ENCODE peak calls at places on chromosomes 11 and 22, in four cellular contexts. One of them, this sample, is unnamed.

GRCh38 chr11:61543606-61544306 is 35.2 kb downstream of the LRRC10B start:
- DNase-seq in aorta: no peak
- DNase-seq in NCI-H460: no peak
- DNase-seq in Caco-2: no peak
- DNase-seq in this sample: no peak

GRCh38 chr22:23305321-23305910 is 125.1 kb downstream of the BCR start:
- DNase-seq in aorta: peak
- DNase-seq in NCI-H460: no peak
- DNase-seq in Caco-2: no peak
- DNase-seq in this sample: no peak

GRCh38 chr11:27471588-27472397 is 797 bp downstream of the LGR4 start:
- DNase-seq in aorta: peak
- DNase-seq in NCI-H460: no peak
- DNase-seq in Caco-2: no peak
- DNase-seq in this sample: no peak

GRCh38 chr11:133576351-133576750 is 44.0 kb upstream of the OPCML start:
- DNase-seq in aorta: no peak
- DNase-seq in NCI-H460: no peak
- DNase-seq in Caco-2: no peak
- DNase-seq in this sample: no peak

GRCh38 chr11:47236482-47236881 is 12.1 kb downstream of the ACP2 start:
- DNase-seq in aorta: no peak
- DNase-seq in NCI-H460: no peak
- DNase-seq in Caco-2: no peak
- DNase-seq in this sample: no peak

GRCh38 chr11:125164091-125164421 is 495 bp upstream of the PKNOX2 start:
- DNase-seq in aorta: no peak
- DNase-seq in NCI-H460: no peak
- DNase-seq in Caco-2: peak
- DNase-seq in this sample: no peak

GRCh38 chr11:76672431-76673163 is 2.0 kb upstream of the LRRC32 start:
- DNase-seq in aorta: peak
- DNase-seq in NCI-H460: no peak
- DNase-seq in Caco-2: no peak
- DNase-seq in this sample: peak

GRCh38 chr22:31036671-31037550 is 44.2 kb upstream of the SMTN start:
- DNase-seq in aorta: peak
- DNase-seq in NCI-H460: peak
- DNase-seq in Caco-2: no peak
- DNase-seq in this sample: no peak

GRCh38 chr11:33248416-33248957 is 8.7 kb upstream of the HIPK3 start:
- DNase-seq in aorta: no peak
- DNase-seq in NCI-H460: no peak
- DNase-seq in Caco-2: no peak
- DNase-seq in this sample: no peak

GRCh38 chr11:105881027-105881426 is 141.0 kb downstream of the MSANTD4 start:
- DNase-seq in aorta: no peak
- DNase-seq in NCI-H460: no peak
- DNase-seq in Caco-2: no peak
- DNase-seq in this sample: no peak

GRCh38 chr22:39120983-39121382 is 23.9 kb downstream of the APOBEC3H start:
- DNase-seq in aorta: no peak
- DNase-seq in NCI-H460: no peak
- DNase-seq in Caco-2: no peak
- DNase-seq in this sample: no peak

GRCh38 chr11:13962562-13963168 is at the start of gene SPON1:
- DNase-seq in aorta: peak
- DNase-seq in NCI-H460: no peak
- DNase-seq in Caco-2: peak
- DNase-seq in this sample: peak

GRCh38 chr11:34599406-34599901 is 21.4 kb upstream of the EHF start:
- DNase-seq in aorta: no peak
- DNase-seq in NCI-H460: no peak
- DNase-seq in Caco-2: peak
- DNase-seq in this sample: no peak

GRCh38 chr11:9617960-9618359 is 44.5 kb downstream of the WEE1 start:
- DNase-seq in aorta: no peak
- DNase-seq in NCI-H460: no peak
- DNase-seq in Caco-2: no peak
- DNase-seq in this sample: no peak

GRCh38 chr11:43789700-43790443 is 90.8 kb upstream of the ALKBH3 start:
- DNase-seq in aorta: no peak
- DNase-seq in NCI-H460: no peak
- DNase-seq in Caco-2: no peak
- DNase-seq in this sample: no peak

GRCh38 chr22:49646876-49647275 is 180.8 kb downstream of the BRD1 start:
- DNase-seq in aorta: no peak
- DNase-seq in NCI-H460: no peak
- DNase-seq in Caco-2: no peak
- DNase-seq in this sample: no peak

GRCh38 chr11:70400643-70401042 is 2.3 kb downstream of the CTTN start:
- DNase-seq in aorta: no peak
- DNase-seq in NCI-H460: no peak
- DNase-seq in Caco-2: no peak
- DNase-seq in this sample: no peak

GRCh38 chr11:21814169-21814568 is 378.7 kb upstream of the ANO5 start:
- DNase-seq in aorta: no peak
- DNase-seq in NCI-H460: no peak
- DNase-seq in Caco-2: no peak
- DNase-seq in this sample: no peak

GRCh38 chr11:64558065-64558745 is 32.8 kb upstream of the SLC22A12 start:
- DNase-seq in aorta: no peak
- DNase-seq in NCI-H460: no peak
- DNase-seq in Caco-2: no peak
- DNase-seq in this sample: no peak

GRCh38 chr11:57394203-57394602 is 3.8 kb upstream of the PRG2 start:
- DNase-seq in aorta: no peak
- DNase-seq in NCI-H460: no peak
- DNase-seq in Caco-2: no peak
- DNase-seq in this sample: no peak

GRCh38 chr11:12646478-12646877 is 27.7 kb upstream of the TEAD1 start:
- DNase-seq in aorta: no peak
- DNase-seq in NCI-H460: no peak
- DNase-seq in Caco-2: no peak
- DNase-seq in this sample: no peak

GRCh38 chr11:112590778-112591177 is 330.1 kb upstream of the PLET1 start:
- DNase-seq in aorta: no peak
- DNase-seq in NCI-H460: no peak
- DNase-seq in Caco-2: no peak
- DNase-seq in this sample: no peak

GRCh38 chr11:74354036-74354435 is 42.6 kb upstream of the P4HA3 start:
- DNase-seq in aorta: no peak
- DNase-seq in NCI-H460: no peak
- DNase-seq in Caco-2: no peak
- DNase-seq in this sample: no peak

GRCh38 chr22:19992921-19993355 is 23.7 kb downstream of the ARVCF start:
- DNase-seq in aorta: peak
- DNase-seq in NCI-H460: no peak
- DNase-seq in Caco-2: no peak
- DNase-seq in this sample: no peak

GRCh38 chr22:41264408-41264941 is 21.5 kb downstream of the RANGAP1 start:
- DNase-seq in aorta: no peak
- DNase-seq in NCI-H460: no peak
- DNase-seq in Caco-2: no peak
- DNase-seq in this sample: no peak

GRCh38 chr22:39242809-39243442 is 1.9 kb downstream of the PDGFB start:
- DNase-seq in aorta: no peak
- DNase-seq in NCI-H460: no peak
- DNase-seq in Caco-2: peak
- DNase-seq in this sample: no peak

GRCh38 chr11:26442131-26442530 is 110.2 kb downstream of the ANO3 start:
- DNase-seq in aorta: no peak
- DNase-seq in NCI-H460: no peak
- DNase-seq in Caco-2: no peak
- DNase-seq in this sample: no peak

GRCh38 chr11:21646351-21646750 is 546.5 kb upstream of the ANO5 start:
- DNase-seq in aorta: no peak
- DNase-seq in NCI-H460: no peak
- DNase-seq in Caco-2: no peak
- DNase-seq in this sample: no peak

GRCh38 chr11:14969922-14970323 is 2.2 kb downstream of the CALCA start:
- DNase-seq in aorta: peak
- DNase-seq in NCI-H460: no peak
- DNase-seq in Caco-2: no peak
- DNase-seq in this sample: peak

GRCh38 chr22:21003782-21004181 is 1.9 kb upstream of the THAP7 start:
- DNase-seq in aorta: no peak
- DNase-seq in NCI-H460: no peak
- DNase-seq in Caco-2: no peak
- DNase-seq in this sample: no peak

GRCh38 chr22:20304646-20305045 is 15.2 kb downstream of the DGCR6L start:
- DNase-seq in aorta: no peak
- DNase-seq in NCI-H460: no peak
- DNase-seq in Caco-2: no peak
- DNase-seq in this sample: no peak

GRCh38 chr11:71286701-71287643 is 34.6 kb upstream of the SHANK2 start:
- DNase-seq in aorta: no peak
- DNase-seq in NCI-H460: no peak
- DNase-seq in Caco-2: peak
- DNase-seq in this sample: peak

GRCh38 chr11:75801362-75802021 is 13.5 kb upstream of the UVRAG start:
- DNase-seq in aorta: peak
- DNase-seq in NCI-H460: no peak
- DNase-seq in Caco-2: no peak
- DNase-seq in this sample: no peak

GRCh38 chr22:45413013-45413367 is 409 bp downstream of the SMC1B start:
- DNase-seq in aorta: no peak
- DNase-seq in NCI-H460: no peak
- DNase-seq in Caco-2: no peak
- DNase-seq in this sample: no peak

GRCh38 chr11:122062763-122063162 is 53.3 kb downstream of the BLID start:
- DNase-seq in aorta: no peak
- DNase-seq in NCI-H460: no peak
- DNase-seq in Caco-2: no peak
- DNase-seq in this sample: no peak

GRCh38 chr11:12185914-12186313 is 75.5 kb downstream of the MICAL2 start:
- DNase-seq in aorta: no peak
- DNase-seq in NCI-H460: no peak
- DNase-seq in Caco-2: no peak
- DNase-seq in this sample: no peak

GRCh38 chr22:45096256-45096907 is 67.3 kb upstream of the NUP50 start:
- DNase-seq in aorta: peak
- DNase-seq in NCI-H460: peak
- DNase-seq in Caco-2: peak
- DNase-seq in this sample: peak

This sample was measured in CD8-positive, alpha-beta T cell.